ENCODE peak calls at places on chromosomes 6 and 20, in nine cellular contexts. P is fibroblast of mammary gland, Q is PC-3, D is lower lobe of right lung, G is heart left ventricle, B is AG04450, N is epithelial cell of esophagus, F is mucosa of descending colon, E is heart right ventricle. O is an unnamed sample.

GRCh38 chr6:79802657-79803310 is 144.6 kb downstream of the ELOVL4 start:
- DNase-seq in B (no peak), F (no peak), D (no peak), P (no peak), N (no peak), G (no peak), Q (no peak), E (no peak), O (no peak)

GRCh38 chr20:40497781-40498691 is 191.0 kb downstream of the MAFB start:
- DNase-seq in D (peak; percentile 89), B (no peak), G (peak; percentile 67), E (peak; percentile 19), Q (no peak), F (no peak), N (peak; percentile 57), P (peak; percentile 84), O (peak; percentile 84)

GRCh38 chr6:49552596-49552995 is 2.1 kb downstream of the C6orf141 start:
- DNase-seq in E (no peak), F (no peak), N (peak; percentile 35), Q (peak; percentile 39), P (no peak), G (no peak), B (no peak), D (no peak), O (no peak)

GRCh38 chr20:63682384-63683139 is 13.9 kb upstream of the TNFRSF6B start:
- DNase-seq in Q (peak; percentile 100), E (peak; percentile 80), N (peak; percentile 97), D (no peak), B (peak; percentile 91), G (peak; percentile 71), F (peak; percentile 50), P (peak; percentile 99), O (peak; percentile 80)

GRCh38 chr6:30741789-30742315 is 635 bp downstream of the FLOT1 start:
- DNase-seq in N (no peak), D (no peak), B (no peak), Q (peak; percentile 32), G (no peak), P (no peak), F (no peak), E (peak; percentile 74), O (no peak)

GRCh38 chr6:84733889-84734288 is 30.5 kb downstream of the TBX18 start:
- DNase-seq in F (no peak), E (no peak), G (no peak), D (no peak), P (no peak), B (no peak), N (no peak), Q (no peak), O (no peak)

GRCh38 chr20:51422912-51423667 is 119.4 kb downstream of the NFATC2 start:
- DNase-seq in F (no peak), D (no peak), B (no peak), Q (no peak), G (no peak), N (no peak), P (no peak), E (no peak), O (no peak)

GRCh38 chr20:11987526-11987925 is 69.8 kb downstream of the BTBD3 start:
- DNase-seq in B (no peak), D (no peak), P (no peak), F (no peak), N (no peak), E (no peak), Q (no peak), G (no peak), O (no peak)

GRCh38 chr6:42394881-42395620 is 56.7 kb downstream of the TRERF1 start:
- DNase-seq in E (no peak), P (no peak), B (no peak), N (no peak), Q (no peak), F (no peak), G (no peak), D (no peak), O (no peak)

GRCh38 chr6:155795173-155795796 is 339.6 kb upstream of the NOX3 start:
- DNase-seq in B (no peak), F (no peak), G (no peak), N (no peak), D (no peak), P (no peak), E (no peak), Q (peak; percentile 45), O (no peak)

GRCh38 chr6:16729183-16729696 is 32.0 kb downstream of the ATXN1 start:
- DNase-seq in E (no peak), G (no peak), B (no peak), D (no peak), P (peak; percentile 69), N (peak; percentile 68), Q (peak; percentile 68), F (no peak), O (no peak)

GRCh38 chr6:51541847-51542246 is 545.6 kb downstream of the PKHD1 start:
- DNase-seq in F (no peak), P (peak; percentile 0), B (no peak), E (no peak), N (peak; percentile 58), G (no peak), D (no peak), Q (peak; percentile 65), O (no peak)

GRCh38 chr6:2999005-2999620 is 581 bp upstream of the NQO2 start:
- DNase-seq in F (no peak), E (no peak), Q (peak; percentile 79), P (peak; percentile 96), N (peak; percentile 91), D (peak; percentile 82), G (no peak), B (no peak), O (no peak)

GRCh38 chr20:1858859-1859258 is 36.3 kb upstream of the SIRPA start:
- DNase-seq in G (no peak), P (no peak), B (no peak), N (no peak), D (no peak), E (no peak), F (no peak), Q (no peak), O (no peak)

GRCh38 chr20:23331951-23332350 is 18.6 kb upstream of the NXT1 start:
- DNase-seq in E (no peak), G (no peak), B (no peak), Q (peak; percentile 21), N (peak; percentile 7), D (no peak), P (no peak), F (no peak), O (no peak)

GRCh38 chr6:140269766-140270165 is 895.3 kb upstream of the CITED2 start:
- DNase-seq in G (no peak), F (no peak), E (no peak), P (peak; percentile 43), N (peak; percentile 80), B (no peak), D (no peak), Q (no peak), O (no peak)

GRCh38 chr20:12970372-12970821 is 38.4 kb upstream of the SPTLC3 start:
- DNase-seq in F (no peak), N (peak; percentile 58), D (no peak), Q (peak; percentile 84), E (peak; percentile 6), G (no peak), B (peak; percentile 16), P (peak; percentile 60), O (no peak)

GRCh38 chr6:45710304-45710821 is 305.3 kb downstream of the CLIC5 start:
- DNase-seq in G (no peak), E (no peak), B (no peak), N (peak; percentile 32), D (peak; percentile 58), P (peak; percentile 72), F (peak; percentile 42), Q (peak; percentile 84), O (no peak)

GRCh38 chr6:14119764-14120163 is 2.2 kb downstream of the CD83 start:
- DNase-seq in E (no peak), G (no peak), Q (no peak), N (no peak), F (no peak), B (no peak), D (no peak), P (peak; percentile 36), O (no peak)
- H3K4me3 ChIP-seq in E (no peak overlapping the region), G (no peak overlapping the region), Q (no peak overlapping the region), N (no peak overlapping the region), F (no peak overlapping the region), B (no peak overlapping the region), D (peak overlapping the region; percentile 74), P (no peak overlapping the region), O (peak overlapping the region; percentile 74)

DNA sequence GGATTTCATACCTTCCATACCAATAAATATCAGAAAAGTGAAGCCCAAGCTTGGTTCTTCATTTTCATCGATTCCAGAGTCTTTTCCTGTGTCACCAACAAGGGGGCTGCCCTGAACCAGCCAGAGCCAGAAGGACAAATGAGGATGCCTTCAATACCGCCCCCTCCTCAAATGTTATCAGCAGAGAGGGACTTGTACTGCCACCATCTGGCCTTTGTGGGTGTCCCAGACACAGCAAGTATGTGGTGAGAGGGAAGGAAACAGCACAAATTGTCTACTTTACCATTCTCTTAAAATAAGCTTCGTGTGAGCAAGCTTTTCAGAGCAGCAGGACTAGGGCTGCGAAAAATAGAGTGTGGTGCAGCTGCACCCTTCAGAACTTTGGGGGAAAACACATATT is 165.3 kb downstream of the SOBP start:
- DNase-seq in F (no peak), N (no peak), D (no peak), P (no peak), B (no peak), G (no peak), Q (no peak), E (no peak), O (no peak)
- TF ChIP-seq CTCF in F (no peak), N (peak; percentile 36), D (peak; percentile 33), P (peak; percentile 35), B (peak; percentile 13), G (peak; percentile 35), Q (peak; percentile 40), E (no peak), O (peak; percentile 37)

DNA sequence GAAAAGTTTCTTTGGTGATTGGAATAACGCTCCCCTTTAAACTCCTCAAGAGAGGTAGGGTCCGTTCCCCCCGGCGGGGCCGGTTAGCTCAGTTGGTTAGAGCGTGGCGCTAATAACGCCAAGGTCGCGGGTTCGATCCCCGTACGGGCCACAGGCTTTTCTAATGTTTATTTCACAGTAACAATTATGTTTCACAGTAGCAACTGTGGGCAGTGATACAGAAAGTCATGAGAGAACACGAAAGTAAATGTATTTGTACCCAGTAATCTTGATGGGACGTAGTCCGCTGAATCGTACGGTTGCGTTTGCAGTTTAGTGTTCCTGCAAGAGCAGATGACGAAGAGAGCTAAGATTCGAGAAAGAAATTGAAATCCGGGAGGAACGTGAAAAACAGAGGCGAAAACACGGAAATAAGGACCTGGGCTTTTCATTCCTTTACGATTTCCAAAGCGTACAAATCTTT is 505.5 kb downstream of the PRIM2 start:
- DNase-seq in B (no peak), D (no peak), P (peak; percentile 94), G (no peak), N (peak; percentile 77), Q (no peak), F (no peak), E (no peak), O (no peak)
- H3K4me3 ChIP-seq in B (no peak overlapping the region), D (no peak overlapping the region), P (no peak overlapping the region), G (no peak overlapping the region), N (no peak overlapping the region), Q (no peak overlapping the region), F (no peak overlapping the region), E (no peak overlapping the region), O (no peak overlapping the region)

DNA sequence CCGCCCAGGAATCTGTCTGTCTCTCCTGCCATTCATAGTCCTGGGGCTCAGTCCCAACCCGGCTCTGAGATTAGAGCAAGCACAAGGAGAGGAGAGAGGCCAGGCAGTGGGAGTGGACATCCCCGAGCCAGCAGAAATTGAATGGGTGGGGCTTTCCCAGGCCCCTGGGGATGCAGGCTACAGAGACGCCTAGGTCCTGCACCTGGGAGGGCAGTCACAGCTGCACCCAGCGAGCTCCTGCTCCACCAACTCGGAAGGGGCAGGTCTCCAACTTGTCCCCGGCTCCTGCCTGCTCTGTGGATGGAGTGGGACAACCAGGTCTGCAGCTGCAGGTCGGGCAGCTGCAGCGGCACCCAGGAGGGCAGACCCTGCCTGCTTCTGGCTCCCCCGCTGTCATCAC is 11.1 kb upstream of the AIG1 start:
- DNase-seq in F (no peak), N (no peak), B (no peak), G (no peak), D (no peak), P (no peak), Q (no peak), E (no peak), O (no peak)
- TF ChIP-seq CTCF in F (no peak), N (no peak), B (no peak), G (no peak), D (no peak), P (no peak), Q (no peak), E (no peak), O (no peak)

O was measured in upper lobe of right lung.